ENCODE peak calls at places on chromosomes 13 and 19, in eight cellular contexts. A is aorta; U is trophoblast cell; C is tibial artery; Y is CD4-positive, alpha-beta memory T cell; E is GM23338; V is mammary epithelial cell; Q is AG04450. D is an unnamed sample.

GRCh38 chr13:33285420-33286124 is at the start of gene STARD13:
- DNase-seq in E (peak; percentile 95), C (peak; percentile 97), U (peak; percentile 98), Q (peak; percentile 96), V (peak; percentile 96), Y (no peak), A (peak; percentile 95), D (peak; percentile 90)

GRCh38 chr13:40984670-40985366 is 34.3 kb downstream of the ELF1 start:
- DNase-seq in U (no peak), C (no peak), E (no peak), Q (no peak), A (no peak), Y (peak; percentile 50), V (peak; percentile 23), D (no peak)

GRCh38 chr13:19822673-19823072 is 39.9 kb upstream of the PSPC1 start:
- DNase-seq in Y (no peak), C (no peak), A (no peak), E (no peak), Q (no peak), V (no peak), U (no peak), D (no peak)

GRCh38 chr13:25440081-25440480 is 68.3 kb downstream of the ATP8A2 start:
- DNase-seq in E (no peak), A (no peak), Y (no peak), V (no peak), C (no peak), Q (no peak), U (no peak), D (no peak)

GRCh38 chr19:41626877-41627276 is at the start of gene CEACAM4:
- DNase-seq in E (no peak), A (no peak), Y (no peak), C (peak; percentile 48), U (no peak), V (no peak), Q (no peak), D (peak; percentile 1)

GRCh38 chr19:3710265-3710812 is 2.2 kb downstream of the TJP3 start:
- DNase-seq in Q (no peak), V (peak; percentile 64), Y (no peak), U (peak; percentile 46), C (peak; percentile 75), E (peak; percentile 68), A (peak; percentile 84), D (no peak)

GRCh38 chr19:11560404-11560988 is 1.5 kb upstream of the ELOF1 start:
- DNase-seq in Q (peak; percentile 56), U (no peak), Y (peak; percentile 62), V (peak; percentile 39), E (peak; percentile 95), C (no peak), A (no peak), D (no peak)

GRCh38 chr13:96191367-96191766 is 101.5 kb downstream of the HS6ST3 start:
- DNase-seq in A (no peak), Q (no peak), Y (no peak), C (no peak), E (no peak), U (no peak), V (no peak), D (no peak)

GRCh38 chr19:43936219-43936618 is 1.1 kb upstream of the ZNF45 start:
- DNase-seq in Y (no peak), U (no peak), Q (no peak), V (peak; percentile 11), C (no peak), E (peak; percentile 43), A (no peak), D (no peak)

GRCh38 chr19:32098953-32099352 is 246.5 kb upstream of the ZNF507 start:
- DNase-seq in Q (no peak), C (no peak), Y (no peak), E (peak; percentile 32), A (no peak), U (no peak), V (no peak), D (no peak)

GRCh38 chr13:24050292-24050711 is 110.2 kb upstream of the SPATA13 start:
- DNase-seq in C (no peak), Y (no peak), V (peak; percentile 50), Q (no peak), A (no peak), E (no peak), U (no peak), D (peak; percentile 61)
- H3K27ac ChIP-seq in C (peak overlapping the region; percentile 5), Y (no peak overlapping the region), V (no peak overlapping the region), Q (peak overlapping the region; percentile 41), A (no peak overlapping the region), E (no peak overlapping the region), U (no peak overlapping the region), D (peak overlapping the region; percentile 48)

GRCh38 chr19:977058-977464 is 7.1 kb upstream of the WDR18 start:
- DNase-seq in Q (no peak), Y (peak; percentile 3), E (no peak), C (no peak), V (no peak), A (no peak), U (peak; percentile 98), D (no peak)
- H3K27ac ChIP-seq in Q (no peak overlapping the region), Y (no peak overlapping the region), E (no peak overlapping the region), C (no peak overlapping the region), V (no peak overlapping the region), A (no peak overlapping the region), U (peak overlapping the region; percentile 48), D (no peak overlapping the region)

GRCh38 chr19:39164289-39164688 is 32.5 kb upstream of the NCCRP1 start:
- DNase-seq in E (no peak), Q (no peak), C (no peak), Y (no peak), A (no peak), U (no peak), V (no peak), D (no peak)

GRCh38 chr19:39166571-39167391 is 30.0 kb upstream of the NCCRP1 start:
- DNase-seq in Y (no peak), C (peak; percentile 37), E (no peak), V (peak; percentile 42), A (peak; percentile 86), Q (no peak), U (peak; percentile 41), D (no peak)

GRCh38 chr19:39167461-39168257 is 29.1 kb upstream of the NCCRP1 start:
- DNase-seq in U (peak; percentile 75), E (peak; percentile 38), A (no peak), C (no peak), Y (no peak), V (peak; percentile 77), Q (no peak), D (no peak)

GRCh38 chr19:39163621-39164020 is 33.1 kb upstream of the NCCRP1 start:
- DNase-seq in Y (no peak), Q (no peak), U (no peak), V (no peak), A (no peak), E (no peak), C (no peak), D (no peak)

DNA sequence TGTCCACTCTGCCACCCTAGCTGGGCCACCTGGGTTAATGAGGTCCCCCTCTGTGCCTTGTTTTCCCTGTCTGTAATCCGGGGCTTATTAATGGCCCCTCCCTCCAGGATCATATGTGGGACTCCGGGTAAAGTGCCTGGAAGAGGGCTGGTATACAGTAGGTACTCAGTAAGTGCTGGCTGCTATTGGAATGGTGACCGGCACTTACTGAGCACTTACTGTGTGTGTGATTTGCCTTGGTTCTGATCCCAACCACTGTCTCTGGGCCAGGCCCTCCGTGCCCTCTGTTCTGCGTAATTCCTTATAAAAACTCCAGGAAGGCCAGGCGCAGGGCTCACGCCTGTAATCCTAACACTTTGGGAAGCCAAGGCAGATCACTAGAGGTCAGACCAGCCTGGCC is 30.9 kb upstream of the NCCRP1 start:
- DNase-seq in E (no peak), Q (no peak), C (no peak), V (no peak), Y (no peak), U (no peak), A (no peak), D (no peak)
- H3K27ac ChIP-seq in E (no peak overlapping the region), Q (no peak overlapping the region), C (no peak overlapping the region), V (no peak overlapping the region), Y (no peak overlapping the region), U (no peak overlapping the region), A (no peak overlapping the region), D (no peak overlapping the region)

DNA sequence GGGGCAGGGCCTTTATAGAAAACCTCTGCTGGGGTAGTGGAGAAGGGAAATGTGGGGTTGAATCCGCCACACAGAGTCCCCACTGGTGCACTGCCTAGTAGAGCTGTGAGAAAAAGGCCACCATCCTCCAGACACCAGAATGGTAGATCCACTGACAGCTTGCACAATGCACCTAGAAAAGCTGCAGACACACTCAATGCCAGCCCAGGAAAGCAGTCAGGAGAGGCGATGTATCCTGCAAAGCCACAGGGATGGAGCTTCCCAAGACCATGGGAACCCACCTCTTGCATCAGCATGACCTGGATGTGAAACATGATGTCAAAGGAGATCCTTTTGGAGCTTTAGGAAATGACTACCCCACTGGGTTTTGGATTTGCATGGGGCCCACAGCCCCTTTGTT is 958.0 kb upstream of the MIR17HG start:
- DNase-seq in C (no peak), U (no peak), A (no peak), Y (no peak), Q (no peak), E (no peak), V (no peak), D (no peak)
- H3K27ac ChIP-seq in C (no peak overlapping the region), U (no peak overlapping the region), A (no peak overlapping the region), Y (no peak overlapping the region), Q (no peak overlapping the region), E (no peak overlapping the region), V (no peak overlapping the region), D (no peak overlapping the region)

D was measured in caudate nucleus.